ENCODE peak calls at places on chromosomes 4 and X, in six cellular contexts. One of them, this sample, is unnamed.

GRCh38 chr4:78937837-78938236 is 1.4 kb downstream of the PAQR3 start:
- DNase-seq in K562: no peak
- DNase-seq in GM12892: no peak
- DNase-seq in H1: no peak
- DNase-seq in HepG2: peak
- DNase-seq in GM12878: no peak
- DNase-seq in this sample: no peak

GRCh38 chrX:154333837-154334271 is 38.3 kb downstream of the TKTL1 start:
- DNase-seq in K562: no peak
- DNase-seq in GM12892: no peak
- DNase-seq in H1: no peak
- DNase-seq in HepG2: no peak
- DNase-seq in GM12878: peak
- DNase-seq in this sample: no peak

GRCh38 chr4:71004281-71004851 is 10.9 kb downstream of the DCK start:
- DNase-seq in K562: no peak
- DNase-seq in GM12892: no peak
- DNase-seq in H1: peak
- DNase-seq in HepG2: peak
- DNase-seq in GM12878: no peak
- DNase-seq in this sample: no peak

GRCh38 chr4:186832906-186833305 is 109.2 kb upstream of the FAT1 start:
- DNase-seq in K562: peak
- DNase-seq in GM12892: no peak
- DNase-seq in H1: no peak
- DNase-seq in HepG2: no peak
- DNase-seq in GM12878: no peak
- DNase-seq in this sample: no peak

GRCh38 chr4:184506527-184507121 is 32.3 kb upstream of the IRF2 start:
- DNase-seq in K562: no peak
- DNase-seq in GM12892: peak
- DNase-seq in H1: no peak
- DNase-seq in HepG2: peak
- DNase-seq in GM12878: peak
- DNase-seq in this sample: peak

GRCh38 chr4:150402968-150403367 is 179.0 kb upstream of the MAB21L2 start:
- DNase-seq in K562: peak
- DNase-seq in GM12892: no peak
- DNase-seq in H1: no peak
- DNase-seq in HepG2: no peak
- DNase-seq in GM12878: no peak
- DNase-seq in this sample: no peak

GRCh38 chr4:89298788-89299152 is 8.8 kb downstream of the GPRIN3 start:
- DNase-seq in K562: no peak
- DNase-seq in GM12892: no peak
- DNase-seq in H1: no peak
- DNase-seq in HepG2: no peak
- DNase-seq in GM12878: no peak
- DNase-seq in this sample: no peak

GRCh38 chr4:53711916-53712315 is 120.6 kb upstream of the LNX1 start:
- DNase-seq in K562: no peak
- DNase-seq in GM12892: no peak
- DNase-seq in H1: no peak
- DNase-seq in HepG2: no peak
- DNase-seq in GM12878: no peak
- DNase-seq in this sample: no peak

GRCh38 chrX:7194606-7195005 is 46.7 kb upstream of the PUDP start:
- DNase-seq in K562: no peak
- DNase-seq in GM12892: no peak
- DNase-seq in H1: no peak
- DNase-seq in HepG2: no peak
- DNase-seq in GM12878: no peak
- DNase-seq in this sample: no peak

GRCh38 chr4:17780461-17781071 is 855 bp downstream of the FAM184B start:
- DNase-seq in K562: no peak
- DNase-seq in GM12892: no peak
- DNase-seq in H1: no peak
- DNase-seq in HepG2: no peak
- DNase-seq in GM12878: no peak
- DNase-seq in this sample: no peak
- TF ChIP-seq POLR2AphosphoS5 in K562: no peak
- TF ChIP-seq POLR2AphosphoS5 in GM12892: no peak
- TF ChIP-seq POLR2AphosphoS5 in H1: no peak
- TF ChIP-seq POLR2AphosphoS5 in HepG2: no peak
- TF ChIP-seq POLR2AphosphoS5 in GM12878: no peak
- TF ChIP-seq POLR2AphosphoS5 in this sample: no peak

DNA sequence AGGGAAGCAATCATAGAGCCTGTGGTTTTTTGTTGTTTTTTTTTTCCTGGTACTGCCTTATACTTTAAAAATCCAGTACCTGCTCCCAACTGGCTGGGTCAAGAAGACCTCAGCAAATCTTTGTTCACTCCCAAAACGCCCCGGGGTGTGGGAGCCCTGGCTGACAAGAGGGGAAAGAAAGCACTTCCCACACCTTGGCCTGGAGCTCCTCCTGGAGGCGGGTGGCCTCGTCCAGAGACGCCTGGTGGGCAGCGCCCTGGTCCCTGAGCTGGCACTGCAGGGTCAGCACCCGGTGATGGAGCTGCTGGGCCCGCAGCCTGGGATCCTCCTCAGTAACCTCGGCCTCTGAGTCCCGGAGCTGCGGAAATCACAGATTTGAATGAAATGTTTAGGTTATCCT is 38.2 kb downstream of the C4orf50 start:
- DNase-seq in K562: peak
- DNase-seq in GM12892: no peak
- DNase-seq in H1: peak
- DNase-seq in HepG2: no peak
- DNase-seq in GM12878: no peak
- DNase-seq in this sample: no peak
- TF ChIP-seq TAF1 in K562: no peak
- TF ChIP-seq TAF1 in GM12892: no peak
- TF ChIP-seq TAF1 in H1: no peak
- TF ChIP-seq TAF1 in HepG2: no peak
- TF ChIP-seq TAF1 in GM12878: no peak
- TF ChIP-seq TAF1 in this sample: no peak

GRCh38 chrX:9737363-9737762 is 28.3 kb downstream of the GPR143 start:
- DNase-seq in K562: no peak
- DNase-seq in GM12892: no peak
- DNase-seq in H1: no peak
- DNase-seq in HepG2: no peak
- DNase-seq in GM12878: no peak
- DNase-seq in this sample: no peak
- TF ChIP-seq POLR2A in K562: no peak
- TF ChIP-seq POLR2A in GM12892: no peak
- TF ChIP-seq POLR2A in H1: no peak
- TF ChIP-seq POLR2A in HepG2: no peak
- TF ChIP-seq POLR2A in GM12878: no peak
- TF ChIP-seq POLR2A in this sample: no peak

GRCh38 chr4:126890383-126890782 is 742.4 kb upstream of the INTU start:
- DNase-seq in K562: no peak
- DNase-seq in GM12892: no peak
- DNase-seq in H1: no peak
- DNase-seq in HepG2: no peak
- DNase-seq in GM12878: no peak
- DNase-seq in this sample: no peak

GRCh38 chr4:126888968-126889367 is 743.8 kb upstream of the INTU start:
- DNase-seq in K562: no peak
- DNase-seq in GM12892: no peak
- DNase-seq in H1: no peak
- DNase-seq in HepG2: no peak
- DNase-seq in GM12878: no peak
- DNase-seq in this sample: no peak

GRCh38 chr4:126895988-126896570 is 736.7 kb upstream of the INTU start:
- DNase-seq in K562: no peak
- DNase-seq in GM12892: no peak
- DNase-seq in H1: no peak
- DNase-seq in HepG2: no peak
- DNase-seq in GM12878: no peak
- DNase-seq in this sample: no peak

GRCh38 chr4:126894963-126895362 is 737.8 kb upstream of the INTU start:
- DNase-seq in K562: no peak
- DNase-seq in GM12892: no peak
- DNase-seq in H1: no peak
- DNase-seq in HepG2: no peak
- DNase-seq in GM12878: no peak
- DNase-seq in this sample: no peak

GRCh38 chr4:126890994-126891393 is 741.8 kb upstream of the INTU start:
- DNase-seq in K562: no peak
- DNase-seq in GM12892: no peak
- DNase-seq in H1: no peak
- DNase-seq in HepG2: no peak
- DNase-seq in GM12878: no peak
- DNase-seq in this sample: no peak
- TF ChIP-seq POLR2AphosphoS5 in K562: no peak
- TF ChIP-seq POLR2AphosphoS5 in GM12892: no peak
- TF ChIP-seq POLR2AphosphoS5 in H1: no peak
- TF ChIP-seq POLR2AphosphoS5 in HepG2: no peak
- TF ChIP-seq POLR2AphosphoS5 in GM12878: no peak
- TF ChIP-seq POLR2AphosphoS5 in this sample: no peak

DNA sequence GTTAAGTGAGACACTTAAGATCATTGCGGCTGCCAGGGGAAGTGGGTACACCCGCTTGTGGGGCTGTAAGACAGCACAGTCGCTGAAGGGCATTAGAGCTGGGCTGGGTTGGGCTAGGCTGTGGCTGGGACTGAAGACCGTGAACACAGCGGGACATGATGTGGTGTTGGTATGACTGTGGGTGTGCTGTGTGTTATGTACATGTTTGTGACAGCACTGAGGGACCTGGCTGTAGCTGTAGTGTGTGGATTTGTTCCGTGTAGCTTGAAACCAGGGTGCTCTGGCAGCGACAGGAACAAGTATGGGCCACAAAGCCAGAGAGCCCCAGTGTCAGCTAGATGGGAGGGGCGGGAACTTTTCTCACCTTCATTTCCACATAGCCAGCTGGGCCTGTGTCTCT is 82.1 kb downstream of the NHSL2 start:
- DNase-seq in K562: no peak
- DNase-seq in GM12892: no peak
- DNase-seq in H1: no peak
- DNase-seq in HepG2: no peak
- DNase-seq in GM12878: no peak
- DNase-seq in this sample: no peak
- TF ChIP-seq TAF1 in K562: no peak
- TF ChIP-seq TAF1 in GM12892: no peak
- TF ChIP-seq TAF1 in H1: no peak
- TF ChIP-seq TAF1 in HepG2: no peak
- TF ChIP-seq TAF1 in GM12878: no peak
- TF ChIP-seq TAF1 in this sample: no peak

This sample was measured in GM12891.